ENCODE peak calls at places on chromosomes 6 and 20, in six cellular contexts. G is GM12878, Z is fibroblast of lung, K is keratinocyte, O is HCT116, T is H1. S is an unnamed sample.

GRCh38 chr6:36329798-36330291 is 6.8 kb downstream of the BNIP5 start:
- DNase-seq in T (no peak), K (no peak), Z (no peak), O (no peak), G (no peak), S (no peak)

GRCh38 chr20:3805594-3806264 is 9.6 kb downstream of the CDC25B start:
- DNase-seq in O (no peak), T (no peak), K (no peak), Z (peak; percentile 72), G (no peak), S (peak; percentile 81)

GRCh38 chr6:50602191-50602810 is 111.0 kb upstream of the TFAP2D start:
- DNase-seq in O (peak; percentile 2), Z (peak; percentile 51), T (no peak), K (peak; percentile 2), G (no peak), S (peak; percentile 41)

GRCh38 chr20:49219924-49220831 is 962 bp downstream of the DDX27 start:
- DNase-seq in K (no peak), Z (no peak), T (no peak), G (no peak), O (no peak), S (peak; percentile 16)

GRCh38 chr6:82951389-82951788 is 114.3 kb downstream of the UBE3D start:
- DNase-seq in G (no peak), T (no peak), O (no peak), K (peak; percentile 72), Z (no peak), S (no peak)

GRCh38 chr20:3158968-3159431 is 665 bp downstream of the FASTKD5 start:
- DNase-seq in K (no peak), Z (peak; percentile 19), T (no peak), G (no peak), O (no peak), S (peak; percentile 57)

GRCh38 chr6:42901538-42901957 is 14.3 kb upstream of the PTCRA start:
- DNase-seq in T (no peak), O (peak; percentile 83), K (no peak), Z (peak; percentile 86), G (peak; percentile 54), S (peak; percentile 82)

GRCh38 chr6:158752613-158753012 is 66.6 kb downstream of the EZR start:
- DNase-seq in Z (peak; percentile 43), T (no peak), K (no peak), G (no peak), O (no peak), S (peak; percentile 10)

GRCh38 chr6:163655217-163656121 is 241.0 kb downstream of the QKI start:
- DNase-seq in O (no peak), T (no peak), K (no peak), Z (no peak), G (no peak), S (no peak)

GRCh38 chr6:56862415-56863175 is 92.3 kb upstream of the BEND6 start:
- DNase-seq in G (no peak), K (no peak), O (no peak), Z (peak; percentile 47), T (no peak), S (peak; percentile 73)

GRCh38 chr6:5481024-5481423 is 219.7 kb downstream of the FARS2 start:
- DNase-seq in O (no peak), Z (no peak), T (no peak), G (no peak), K (no peak), S (no peak)

GRCh38 chr20:34532320-34532719 is 16.1 kb downstream of the DYNLRB1 start:
- DNase-seq in T (no peak), K (no peak), O (no peak), Z (no peak), G (no peak), S (no peak)

GRCh38 chr6:125759959-125760457 is 10.6 kb downstream of the HEY2 start:
- DNase-seq in K (no peak), G (no peak), O (no peak), Z (no peak), T (no peak), S (no peak)

GRCh38 chr6:158411998-158412397 is 99.7 kb downstream of the TULP4 start:
- DNase-seq in Z (no peak), T (no peak), K (peak; percentile 88), O (peak; percentile 48), G (no peak), S (no peak)

GRCh38 chr6:168165373-168165772 is 86.4 kb upstream of the FRMD1 start:
- DNase-seq in G (no peak), O (no peak), T (no peak), K (no peak), Z (no peak), S (peak; percentile 76)

GRCh38 chr6:47092249-47092648 is 50.1 kb upstream of the ADGRF1 start:
- DNase-seq in O (no peak), G (no peak), K (no peak), Z (peak; percentile 66), T (no peak), S (peak; percentile 19)

GRCh38 chr6:112237644-112238043 is 16.7 kb downstream of the LAMA4 start:
- DNase-seq in T (no peak), G (no peak), K (no peak), Z (peak; percentile 100), O (no peak), S (peak; percentile 94)

GRCh38 chr6:159929819-159930218 is 39.0 kb downstream of the MAS1 start:
- DNase-seq in T (no peak), Z (no peak), K (no peak), G (peak; percentile 73), O (no peak), S (no peak)

GRCh38 chr6:117414770-117415169 is 11.0 kb downstream of the ROS1 start:
- DNase-seq in G (no peak), T (no peak), Z (no peak), K (no peak), O (no peak), S (peak; percentile 12)

GRCh38 chr6:169144356-169144755 is 109.3 kb downstream of the THBS2 start:
- DNase-seq in K (no peak), Z (no peak), G (no peak), O (no peak), T (no peak), S (no peak)

GRCh38 chr20:434221-434620 is 26.1 kb downstream of the RBCK1 start:
- DNase-seq in Z (no peak), O (no peak), G (no peak), K (no peak), T (peak; percentile 75), S (no peak)

GRCh38 chr20:1883986-1884385 is 11.2 kb upstream of the SIRPA start:
- DNase-seq in G (no peak), O (no peak), K (no peak), T (no peak), Z (no peak), S (peak; percentile 52)

GRCh38 chr6:6724319-6725119 is 136.0 kb downstream of the LY86 start:
- DNase-seq in O (peak; percentile 58), G (no peak), K (no peak), Z (peak; percentile 89), T (peak; percentile 57), S (peak; percentile 90)

GRCh38 chr6:75463896-75464295 is 29.7 kb downstream of the FILIP1 start:
- DNase-seq in Z (no peak), G (no peak), K (no peak), T (no peak), O (no peak), S (no peak)

GRCh38 chr6:34151321-34152041 is 5.6 kb upstream of the GRM4 start:
- DNase-seq in K (no peak), Z (no peak), T (no peak), G (no peak), O (no peak), S (no peak)

GRCh38 chr20:45104786-45105185 is 3.9 kb upstream of the KCNS1 start:
- DNase-seq in G (no peak), K (peak; percentile 87), Z (peak; percentile 9), T (no peak), O (no peak), S (peak; percentile 72)

GRCh38 chr20:57071283-57071701 is 195.1 kb downstream of the BMP7 start:
- DNase-seq in K (no peak), O (no peak), G (no peak), T (no peak), Z (no peak), S (peak; percentile 46)

GRCh38 chr6:122459240-122459639 is 12.4 kb downstream of the SERINC1 start:
- DNase-seq in T (no peak), Z (no peak), K (no peak), O (no peak), G (no peak), S (no peak)

GRCh38 chr20:25083773-25084615 is 2.1 kb upstream of the VSX1 start:
- DNase-seq in O (no peak), Z (no peak), G (no peak), K (no peak), T (no peak), S (no peak)

GRCh38 chr20:11217322-11217989 is 543.7 kb upstream of the JAG1 start:
- DNase-seq in O (no peak), K (no peak), T (no peak), G (no peak), Z (peak; percentile 40), S (no peak)

GRCh38 chr6:133890941-133891813 is 2.3 kb downstream of the TCF21 start:
- DNase-seq in G (no peak), K (no peak), T (no peak), Z (peak; percentile 81), O (no peak), S (peak; percentile 51)

GRCh38 chr20:57389695-57390603 is 1.2 kb upstream of the RBM38 start:
- DNase-seq in K (no peak), O (no peak), Z (no peak), T (no peak), G (no peak), S (no peak)

GRCh38 chr6:131379951-131380350 is 193.1 kb upstream of the ARG1 start:
- DNase-seq in Z (peak; percentile 27), T (no peak), G (no peak), K (no peak), O (no peak), S (peak; percentile 91)

DNA sequence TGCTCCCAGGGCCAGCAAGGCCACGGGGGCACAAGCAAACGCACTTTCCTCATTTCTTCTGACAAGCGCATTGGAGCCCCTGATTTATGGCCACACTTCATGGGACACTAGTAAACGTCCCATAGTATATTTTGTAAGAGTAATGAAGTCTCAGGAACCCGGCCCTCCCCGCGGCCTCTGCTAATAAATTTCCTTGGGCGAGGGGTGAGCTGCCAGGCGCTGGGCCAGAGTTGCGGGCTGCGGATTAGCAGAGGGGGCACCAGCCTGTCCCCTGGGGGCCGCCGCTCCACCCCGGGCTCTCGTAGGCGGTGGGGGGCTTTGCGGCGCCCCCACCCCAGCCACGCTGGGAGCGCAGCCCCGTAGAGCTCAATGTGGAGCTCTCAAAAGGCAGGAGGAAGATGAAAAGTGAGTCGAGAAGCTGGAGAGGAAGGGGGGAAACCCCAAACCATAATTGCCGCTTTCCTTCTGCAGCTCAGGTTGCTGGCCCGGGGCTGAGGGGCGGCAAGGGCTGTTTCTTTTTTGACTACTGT is 173.6 kb downstream of the CDC5L start:
- DNase-seq in O (no peak), Z (no peak), K (no peak), G (no peak), T (no peak), S (no peak)
- TF ChIP-seq EZH2 in O (no peak), Z (peak; percentile 66), K (peak; percentile 23), G (no peak), T (no peak), S (no peak)

GRCh38 chr6:52596371-52597028 is 19.6 kb upstream of the TRAM2 start:
- DNase-seq in G (no peak), Z (peak; percentile 89), T (no peak), K (no peak), O (no peak), S (peak; percentile 78)
- H3K4me2 ChIP-seq in G (no peak overlapping the region), Z (peak overlapping the region; percentile 69), T (no peak overlapping the region), K (no peak overlapping the region), O (no peak overlapping the region), S (peak overlapping the region; percentile 86)

GRCh38 chr6:150866147-150867073 is 908 bp downstream of the MTHFD1L start:
- DNase-seq in Z (peak; percentile 92), G (peak; percentile 33), T (peak; percentile 64), O (peak; percentile 58), K (no peak), S (peak; percentile 96)
- TF ChIP-seq EZH2 in Z (no peak), G (no peak), T (no peak), O (no peak), K (no peak), S (no peak)

GRCh38 chr6:143691900-143692572 is 14.3 kb downstream of the PHACTR2 start:
- DNase-seq in K (no peak), G (no peak), T (no peak), O (no peak), Z (peak; percentile 49), S (no peak)
- H3K4me2 ChIP-seq in K (no peak overlapping the region), G (no peak overlapping the region), T (no peak overlapping the region), O (no peak overlapping the region), Z (peak overlapping the region; percentile 90), S (no peak overlapping the region)

S was measured in GM23248.